ENCODE peak calls at places on chromosomes 6 and 20, in nine cellular contexts. Q, T, F, J, I, B, E, U and Z are unnamed samples.

GRCh38 chr6:164693934-164694333 is 615.5 kb downstream of the C6orf118 start:
- DNase-seq in Q (no peak), T (no peak), F (no peak), J (no peak), I (peak), B (no peak), E (no peak), U (no peak), Z (peak)

GRCh38 chr6:7939864-7940228 is 29.3 kb upstream of the TXNDC5 start:
- DNase-seq in Q (no peak), T (no peak), F (no peak), J (no peak), I (no peak), B (no peak), E (no peak), U (no peak), Z (no peak)

GRCh38 chr20:33914871-33915270 is 78.8 kb upstream of the RALY start:
- DNase-seq in Q (no peak), T (no peak), F (peak), J (no peak), I (no peak), B (peak), E (no peak), U (no peak), Z (no peak)

GRCh38 chr6:160347259-160348208 is 644 bp upstream of the SLC22A3 start:
- DNase-seq in Q (no peak), T (no peak), F (no peak), J (no peak), I (no peak), B (no peak), E (peak), U (no peak), Z (no peak)

GRCh38 chr20:24772667-24773066 is 176.4 kb upstream of the CST7 start:
- DNase-seq in Q (no peak), T (no peak), F (no peak), J (no peak), I (no peak), B (no peak), E (no peak), U (no peak), Z (no peak)

GRCh38 chr20:61935926-61936700 is 129.6 kb downstream of the TAF4 start:
- DNase-seq in Q (no peak), T (no peak), F (no peak), J (peak), I (no peak), B (no peak), E (no peak), U (no peak), Z (no peak)

GRCh38 chr6:36443498-36443844 is 671 bp downstream of the KCTD20 start:
- DNase-seq in Q (no peak), T (no peak), F (no peak), J (no peak), I (no peak), B (no peak), E (no peak), U (no peak), Z (no peak)

GRCh38 chr6:157019115-157019628 is 242.0 kb downstream of the ARID1B start:
- DNase-seq in Q (peak), T (peak), F (no peak), J (no peak), I (no peak), B (no peak), E (no peak), U (peak), Z (no peak)

GRCh38 chr20:19970256-19970765 is 46.9 kb upstream of the NAA20 start:
- DNase-seq in Q (no peak), T (no peak), F (no peak), J (no peak), I (no peak), B (no peak), E (no peak), U (no peak), Z (no peak)

GRCh38 chr20:46509523-46509922 is 3.8 kb downstream of the ZNF334 start:
- DNase-seq in Q (peak), T (no peak), F (no peak), J (no peak), I (no peak), B (no peak), E (no peak), U (no peak), Z (no peak)

GRCh38 chr20:50828363-50829136 is 33.7 kb downstream of the BCAS4 start:
- DNase-seq in Q (no peak), T (no peak), F (no peak), J (no peak), I (no peak), B (no peak), E (no peak), U (no peak), Z (no peak)

GRCh38 chr6:37061157-37061804 is 55.8 kb downstream of the FGD2 start:
- DNase-seq in Q (no peak), T (no peak), F (no peak), J (peak), I (peak), B (no peak), E (no peak), U (no peak), Z (no peak)